ENCODE peak calls at places on chromosomes 16 and 17, in ten cellular contexts. T is prostate gland, M is coronary artery, P is A673, G is heart left ventricle, S is gastrocnemius medialis, R is pancreas, J is osteoblast, N is ascending aorta, F is HCT116. Q is an unnamed sample.

GRCh38 chr17:83074696-83075223 is 4.6 kb upstream of the METRNL start:
- DNase-seq in J (no peak), P (no peak), R (no peak), S (no peak), N (no peak), M (no peak), G (no peak), F (no peak), T (no peak), Q (no peak)

GRCh38 chr16:21952040-21952792 is 945 bp upstream of the UQCRC2 start:
- DNase-seq in R (peak), G (peak), J (no peak), S (peak), P (peak), T (peak), N (peak), F (peak), M (peak), Q (peak)

GRCh38 chr17:2749784-2750181 is 331 bp upstream of the CCDC92B start:
- DNase-seq in J (peak), P (peak), N (peak), T (peak), R (peak), S (peak), M (no peak), G (peak), F (peak), Q (peak)

GRCh38 chr16:860891-861290 is 60.4 kb upstream of the GNG13 start:
- DNase-seq in P (no peak), F (no peak), M (no peak), R (no peak), S (no peak), T (no peak), J (peak), G (no peak), N (no peak), Q (no peak)

GRCh38 chr16:78608305-78608776 is 508.9 kb downstream of the WWOX start:
- DNase-seq in P (no peak), R (no peak), T (no peak), S (no peak), F (no peak), G (peak), M (no peak), N (no peak), J (no peak), Q (no peak)

GRCh38 chr17:34579017-34579946 is at the start of gene TMEM132E:
- DNase-seq in J (peak), P (no peak), G (peak), M (no peak), R (peak), F (no peak), N (no peak), T (peak), S (no peak), Q (peak)

GRCh38 chr17:81291662-81292061 is 3.4 kb downstream of the SLC38A10 start:
- DNase-seq in J (peak), N (peak), F (peak), T (peak), R (peak), G (peak), P (peak), M (no peak), S (peak), Q (peak)

GRCh38 chr17:58525239-58525638 is 10.8 kb upstream of the MTMR4 start:
- DNase-seq in N (peak), P (peak), G (peak), T (no peak), F (no peak), S (no peak), J (peak), R (no peak), M (peak), Q (peak)

GRCh38 chr16:66534376-66534799 is 15.5 kb downstream of the TK2 start:
- DNase-seq in T (no peak), F (no peak), J (no peak), R (no peak), P (no peak), M (no peak), G (no peak), S (no peak), N (no peak), Q (no peak)

GRCh38 chr17:76008630-76009425 is 8.2 kb downstream of the CDK3 start:
- DNase-seq in F (no peak), N (no peak), J (peak), R (no peak), S (no peak), G (no peak), T (no peak), P (no peak), M (no peak), Q (no peak)

GRCh38 chr16:9124444-9124843 is 33.0 kb downstream of the HAPSTR1 start:
- DNase-seq in P (no peak), R (no peak), T (no peak), J (no peak), M (no peak), F (no peak), G (no peak), N (peak), S (no peak), Q (no peak)

GRCh38 chr16:68370921-68371651 is 60.3 kb downstream of the PRMT7 start:
- DNase-seq in S (no peak), N (no peak), G (no peak), R (peak), M (no peak), F (no peak), J (peak), T (no peak), P (no peak), Q (no peak)

GRCh38 chr16:82081271-82081670 is 46.2 kb downstream of the HSD17B2 start:
- DNase-seq in S (no peak), N (no peak), T (no peak), P (no peak), R (no peak), G (no peak), M (no peak), J (no peak), F (no peak), Q (no peak)

GRCh38 chr17:77846531-77847085 is 111.9 kb upstream of the TNRC6C start:
- DNase-seq in G (no peak), N (no peak), T (no peak), J (peak), S (no peak), M (no peak), P (no peak), R (peak), F (no peak), Q (no peak)

GRCh38 chr17:71502443-71502842 is 618.4 kb upstream of the SOX9 start:
- DNase-seq in R (no peak), J (no peak), S (no peak), P (no peak), G (no peak), F (no peak), M (no peak), T (no peak), N (no peak), Q (no peak)

GRCh38 chr17:81200695-81201580 is 21.8 kb downstream of the CEP131 start:
- DNase-seq in T (peak), F (peak), M (no peak), S (no peak), R (peak), P (peak), N (no peak), J (peak), G (peak), Q (peak)

GRCh38 chr16:89334461-89334860 is 117.0 kb downstream of the ZNF778 start:
- DNase-seq in F (no peak), M (no peak), S (no peak), J (peak), T (no peak), G (no peak), P (no peak), R (peak), N (no peak), Q (no peak)

GRCh38 chr17:8828517-8828875 is 29.3 kb upstream of the MFSD6L start:
- DNase-seq in N (no peak), T (no peak), S (no peak), G (no peak), R (no peak), P (no peak), J (no peak), F (no peak), M (no peak), Q (no peak)

GRCh38 chr17:57667461-57667923 is 77.6 kb downstream of the CCDC182 start:
- DNase-seq in P (no peak), M (peak), N (peak), G (no peak), T (no peak), S (no peak), J (no peak), F (no peak), R (no peak), Q (no peak)

GRCh38 chr16:28902909-28903308 is 22.1 kb downstream of the RABEP2 start:
- DNase-seq in N (no peak), J (no peak), M (no peak), P (no peak), T (no peak), R (no peak), F (no peak), G (no peak), S (no peak), Q (no peak)

GRCh38 chr16:2467301-2468141 is 3.6 kb upstream of the NTN3 start:
- DNase-seq in N (peak), S (peak), M (no peak), P (peak), T (peak), G (peak), R (peak), F (peak), J (peak), Q (peak)

GRCh38 chr16:82323171-82323570 is 153.1 kb upstream of the MPHOSPH6 start:
- DNase-seq in P (no peak), M (no peak), N (no peak), T (no peak), S (no peak), R (no peak), G (no peak), F (no peak), J (no peak), Q (no peak)

GRCh38 chr16:19754644-19755036 is 36.6 kb downstream of the IQCK start:
- DNase-seq in G (no peak), N (peak), P (no peak), M (no peak), F (no peak), J (no peak), S (no peak), R (no peak), T (no peak), Q (no peak)

GRCh38 chr17:76820039-76820438 is 48.2 kb upstream of the MGAT5B start:
- DNase-seq in N (no peak), T (no peak), P (peak), M (no peak), J (no peak), F (no peak), G (no peak), R (no peak), S (no peak), Q (no peak)

GRCh38 chr17:51119415-51120356 is 982 bp downstream of the SPAG9 start:
- DNase-seq in F (peak), M (no peak), S (peak), N (peak), R (peak), G (peak), J (peak), T (peak), P (peak), Q (peak)

GRCh38 chr17:77487677-77488530 is 347.1 kb downstream of the SEC14L1 start:
- DNase-seq in P (no peak), N (no peak), R (peak), F (no peak), G (no peak), T (no peak), J (peak), M (no peak), S (no peak), Q (no peak)

GRCh38 chr17:4971826-4972225 is 4.2 kb upstream of the SPAG7 start:
- DNase-seq in R (no peak), N (no peak), T (no peak), J (no peak), S (no peak), P (no peak), M (no peak), F (no peak), G (no peak), Q (no peak)

GRCh38 chr17:4968916-4969550 is 1.4 kb upstream of the SPAG7 start:
- DNase-seq in T (no peak), P (no peak), S (no peak), R (no peak), J (peak), M (no peak), G (no peak), N (no peak), F (no peak), Q (peak)

GRCh38 chr17:4968166-4968915 is 724 bp upstream of the SPAG7 start:
- DNase-seq in J (no peak), T (peak), P (no peak), N (no peak), F (no peak), S (no peak), G (no peak), M (no peak), R (peak), Q (peak)

GRCh38 chr17:4969551-4970231 is 2.1 kb upstream of the SPAG7 start:
- DNase-seq in F (no peak), J (peak), R (no peak), T (no peak), G (no peak), P (no peak), M (no peak), N (no peak), S (no peak), Q (peak)

GRCh38 chr17:4970273-4970672 is 2.7 kb upstream of the SPAG7 start:
- DNase-seq in T (no peak), P (no peak), R (no peak), F (no peak), G (no peak), M (no peak), N (no peak), J (no peak), S (no peak), Q (no peak)
- H3K4me3 ChIP-seq in T (no peak), P (no peak), R (no peak), F (no peak), G (no peak), M (no peak), N (no peak), J (no peak), S (no peak), Q (no peak)

GRCh38 chr17:21019976-21020575 is 22.7 kb downstream of the USP22 start:
- DNase-seq in R (no peak), J (no peak), S (no peak), T (no peak), F (no peak), G (no peak), P (peak), M (no peak), N (no peak), Q (peak)
- TF ChIP-seq CTCF in R (no peak), J (peak), S (peak), T (no peak), F (no peak), G (peak), P (peak), M (no peak), N (no peak), Q (peak)

GRCh38 chr16:51155901-51156810 is 5.1 kb upstream of the SALL1 start:
- DNase-seq in R (no peak), M (no peak), F (no peak), S (no peak), J (no peak), P (peak), G (no peak), T (no peak), N (no peak), Q (no peak)
- H3K4me3 ChIP-seq in R (no peak), M (peak), F (no peak), S (no peak), J (peak), P (peak), G (no peak), T (no peak), N (no peak), Q (no peak)

DNA sequence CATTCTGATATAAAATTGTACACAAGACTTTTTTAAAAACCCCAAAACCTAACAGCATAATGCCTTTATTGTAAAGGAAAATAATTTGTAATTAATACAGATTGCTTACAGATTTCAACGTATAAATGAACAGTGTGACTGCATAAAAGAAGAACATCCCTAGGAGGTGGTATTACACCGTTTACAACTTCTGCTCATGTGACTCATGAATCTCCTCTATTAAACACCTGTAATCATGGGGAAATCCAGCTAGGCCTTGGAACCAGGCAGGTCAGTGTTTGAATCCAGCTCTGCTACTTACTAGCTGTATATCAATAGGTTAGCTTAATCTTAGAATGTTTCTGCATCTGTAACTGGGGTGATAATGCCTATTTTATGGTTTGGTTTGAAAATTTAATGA is 15.2 kb downstream of the RABEP1 start:
- DNase-seq in T (no peak), F (peak), M (no peak), R (no peak), J (no peak), G (no peak), P (no peak), N (no peak), S (no peak), Q (no peak)
- TF ChIP-seq CTCF in T (no peak), F (no peak), M (no peak), R (no peak), J (no peak), G (no peak), P (no peak), N (no peak), S (no peak), Q (no peak)

Q was measured in choroid plexus epithelial cell.